ENCODE peak calls at places on chromosome 16, in six cellular contexts. P is aorta, S is sigmoid colon, G is esophagus muscularis mucosa, H is A549, Q is small intestine. R is an unnamed sample. For H3K4me1, the result is how much of the 10 kb centered on the place peaks cover.

GRCh38 chr16:81796035-81796434 is 16.9 kb downstream of the PLCG2 start:
- DNase-seq in G (no peak), P (no peak), H (no peak), S (no peak), Q (no peak), R (no peak)

GRCh38 chr16:28990375-28991040 is 5.7 kb downstream of the LAT start:
- DNase-seq in P (no peak), S (no peak), H (no peak), G (no peak), Q (no peak), R (no peak)

GRCh38 chr16:89090182-89090630 is 3.4 kb upstream of the ACSF3 start:
- DNase-seq in Q (no peak), H (no peak), G (no peak), P (no peak), S (no peak), R (no peak)

GRCh38 chr16:89210904-89211515 is 6.5 kb upstream of the ZNF778 start:
- DNase-seq in S (no peak), Q (no peak), P (no peak), G (no peak), H (no peak), R (no peak)

GRCh38 chr16:4908854-4909401 is 28.0 kb downstream of the PPL start:
- DNase-seq in P (no peak), Q (no peak), G (no peak), H (no peak), S (no peak), R (no peak)

GRCh38 chr16:88047462-88047861 is 96.2 kb downstream of the BANP start:
- DNase-seq in G (no peak), S (no peak), P (no peak), Q (no peak), H (no peak), R (no peak)

GRCh38 chr16:51327001-51327400 is 175.9 kb upstream of the SALL1 start:
- DNase-seq in P (no peak), Q (no peak), G (no peak), H (no peak), S (no peak), R (no peak)

GRCh38 chr16:25006504-25007055 is 8.6 kb downstream of the ARHGAP17 start:
- DNase-seq in S (no peak), G (no peak), Q (peak), P (no peak), H (no peak), R (no peak)

GRCh38 chr16:11835891-11836652 is 15.3 kb downstream of the RSL1D1 start:
- DNase-seq in H (no peak), G (no peak), Q (peak), S (no peak), P (peak), R (no peak)

GRCh38 chr16:49660647-49661046 is 195.3 kb downstream of the ZNF423 start:
- DNase-seq in G (no peak), Q (no peak), S (no peak), P (no peak), H (no peak), R (no peak)

GRCh38 chr16:30115238-30115637 is 1.9 kb upstream of the GDPD3 start:
- DNase-seq in H (no peak), G (no peak), P (no peak), Q (peak), S (no peak), R (peak)

GRCh38 chr16:80299416-80299815 is 241.4 kb upstream of the DYNLRB2 start:
- DNase-seq in P (no peak), Q (no peak), H (no peak), S (no peak), G (no peak), R (no peak)

GRCh38 chr16:60763869-60764268 is 1272.4 kb downstream of the CDH8 start:
- DNase-seq in Q (no peak), G (no peak), P (no peak), H (no peak), S (no peak), R (no peak)

GRCh38 chr16:49688298-49688697 is 167.6 kb downstream of the ZNF423 start:
- DNase-seq in G (no peak), P (no peak), H (no peak), S (no peak), Q (no peak), R (no peak)

GRCh38 chr16:273547-274421 is 2.0 kb downstream of the RGS11 start:
- DNase-seq in Q (peak), G (no peak), P (no peak), S (no peak), H (peak), R (no peak)

GRCh38 chr16:58829096-58829495 is 95.0 kb upstream of the GOT2 start:
- DNase-seq in H (no peak), Q (no peak), P (no peak), G (no peak), S (no peak), R (no peak)

GRCh38 chr16:87836844-87837581 is 32.3 kb downstream of the SLC7A5 start:
- DNase-seq in H (no peak), Q (no peak), G (no peak), P (no peak), S (no peak), R (no peak)

GRCh38 chr16:80023865-80024264 is 423.3 kb upstream of the MAF start:
- DNase-seq in S (no peak), G (no peak), Q (no peak), P (no peak), H (peak), R (no peak)

GRCh38 chr16:11313493-11314308 is 31.6 kb upstream of the RMI2 start:
- DNase-seq in H (no peak), Q (peak), S (no peak), P (no peak), G (no peak), R (no peak)

GRCh38 chr16:31487720-31488629 is 5.1 kb downstream of the SLC5A2 start:
- DNase-seq in Q (peak), H (peak), P (peak), G (no peak), S (no peak), R (peak)

DNA sequence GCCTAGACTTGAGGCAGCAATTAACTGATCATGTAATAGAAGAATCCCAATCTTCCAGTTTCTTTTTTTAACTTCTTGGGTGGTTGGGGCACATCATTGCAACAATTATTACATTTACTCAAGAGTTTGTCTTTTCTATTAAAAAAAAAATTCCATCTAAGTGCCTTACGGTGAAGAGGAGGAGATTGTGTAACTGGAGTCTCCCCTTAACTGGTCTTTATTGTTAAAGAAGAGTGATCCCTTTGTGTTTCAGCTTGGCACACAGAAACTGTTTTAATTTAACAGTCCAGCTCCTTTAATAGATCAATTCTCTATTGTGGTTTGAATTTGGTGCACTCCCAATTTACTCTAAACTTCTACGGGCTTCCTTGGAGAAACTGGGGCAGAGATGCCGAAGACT is 75.2 kb downstream of the FTO start:
- DNase-seq in S (no peak), P (no peak), H (no peak), G (no peak), Q (no peak), R (no peak)
- H3K27ac ChIP-seq in S (no peak), P (no peak), H (no peak), G (no peak), Q (no peak), R (no peak)

GRCh38 chr16:17466876-17467275 is 3.9 kb downstream of the XYLT1 start:
- DNase-seq in P (no peak), G (no peak), Q (no peak), H (no peak), S (no peak), R (no peak)
- H3K4me3 ChIP-seq in P (no peak), G (no peak), Q (no peak), H (no peak), S (peak), R (no peak)

GRCh38 chr16:78957328-78958100 is 643.0 kb downstream of the MAF start:
- DNase-seq in Q (no peak), G (no peak), H (no peak), S (no peak), P (no peak), R (peak)
- H3K4me1 ChIP-seq in Q (under half), G (under half), H (under half), S (under half), P (under half), R (under half)

GRCh38 chr16:22402191-22402590 is 27.8 kb upstream of the CDR2 start:
- DNase-seq in Q (no peak), H (no peak), S (no peak), G (no peak), P (no peak), R (no peak)
- H3K27ac ChIP-seq in Q (no peak), H (peak), S (no peak), G (no peak), P (no peak), R (no peak)

GRCh38 chr16:48442379-48442778 is 57.2 kb upstream of the SIAH1 start:
- DNase-seq in Q (no peak), H (no peak), P (no peak), G (no peak), S (peak), R (no peak)
- H3K4me3 ChIP-seq in Q (no peak), H (no peak), P (no peak), G (no peak), S (no peak), R (no peak)

DNA sequence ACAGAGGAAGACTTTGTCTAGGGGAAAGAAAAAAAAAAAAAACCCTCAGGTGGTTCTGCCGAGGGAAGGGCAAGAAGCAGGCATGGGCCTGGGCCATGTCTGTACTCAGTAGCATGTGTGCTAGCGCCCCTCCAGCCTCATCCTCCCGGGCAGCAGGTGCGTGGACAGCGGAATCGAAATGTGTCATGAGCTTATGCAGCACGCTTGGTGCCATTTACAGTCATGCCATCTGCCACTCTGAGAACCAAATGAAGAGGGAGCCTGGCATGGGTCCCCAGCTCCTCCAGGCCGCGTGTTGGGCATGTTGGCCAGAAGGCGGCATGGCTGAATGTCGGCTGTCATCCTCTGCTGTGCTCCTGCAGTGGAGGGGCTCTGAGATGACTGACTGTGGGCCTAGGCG is 31.4 kb downstream of the CRAMP1 start:
- DNase-seq in P (no peak), G (no peak), H (no peak), S (no peak), Q (no peak), R (no peak)
- H3K4me1 ChIP-seq in P (under half), G (under half), H (under half), S (under half), Q (under half), R (under half)

DNA sequence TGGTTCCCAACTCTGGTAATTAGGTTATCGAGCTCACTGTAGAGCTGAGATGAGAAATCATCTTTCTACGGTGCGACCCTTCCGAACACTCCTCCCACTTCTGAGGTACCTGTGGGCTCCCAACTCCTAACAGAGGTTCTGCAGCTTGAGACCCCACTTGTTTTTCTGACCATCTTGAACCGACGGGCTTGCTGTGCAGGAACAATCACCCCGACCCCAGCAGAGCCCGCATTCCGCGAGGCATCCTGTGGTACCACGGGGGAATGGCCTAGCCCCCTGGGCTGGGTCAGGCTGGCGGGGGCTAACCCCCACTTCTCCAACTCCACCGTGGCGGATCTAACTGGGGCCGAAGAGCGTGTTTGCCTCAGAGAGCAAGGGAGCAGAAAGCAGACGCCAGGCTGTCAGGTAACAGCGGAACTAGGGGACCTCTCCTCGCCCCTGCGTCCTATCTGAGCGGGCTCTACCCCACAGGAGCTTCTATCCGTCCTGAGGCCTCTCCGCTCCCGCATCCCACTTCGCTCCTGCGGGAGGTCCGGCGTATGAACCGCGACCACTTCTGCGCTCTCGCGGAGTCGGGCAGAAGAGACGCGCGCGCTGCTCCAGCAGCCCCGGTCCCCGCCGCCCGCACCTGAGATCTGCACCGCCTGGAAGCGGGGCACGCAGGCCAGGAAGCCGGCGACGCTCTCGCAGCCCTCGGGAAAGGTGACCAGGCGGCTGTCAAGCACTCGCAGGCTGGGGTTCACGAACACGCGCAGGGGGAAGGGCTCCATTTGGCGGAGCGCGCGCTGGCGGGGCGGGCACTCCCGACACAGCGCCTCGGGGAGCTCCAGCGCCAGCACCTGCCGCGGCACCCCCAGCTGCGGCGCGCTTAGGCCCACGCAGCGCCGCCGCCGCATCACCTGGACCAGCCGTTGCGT is 761 bp downstream of the PDF start:
- DNase-seq in S (peak), G (no peak), Q (peak), P (peak), H (no peak), R (peak)
- H3K27ac ChIP-seq in S (peak), G (peak), Q (peak), P (no peak), H (peak), R (peak)

GRCh38 chr16:85286066-85286712 is 173.9 kb upstream of the CIBAR2 start:
- DNase-seq in G (no peak), Q (no peak), H (no peak), S (peak), P (peak), R (no peak)
- H3K4me3 ChIP-seq in G (no peak), Q (no peak), H (no peak), S (no peak), P (no peak), R (no peak)